ENCODE peak calls at places on chromosomes 5 and 9, in six cellular contexts. M is BJ, G is brain microvascular endothelial cell, R is colonic mucosa, L is ascending aorta, C is prostate gland. K is an unnamed sample.

GRCh38 chr9:133994359-133995011 is 2.4 kb upstream of the VAV2 start:
- DNase-seq in G (peak), M (no peak), C (peak), R (peak), L (peak), K (no peak)

GRCh38 chr5:44167540-44167939 is 221.7 kb downstream of the FGF10 start:
- DNase-seq in G (no peak), C (no peak), R (no peak), M (no peak), L (no peak), K (no peak)

GRCh38 chr5:150401076-150401375 is 11.7 kb downstream of the CD74 start:
- DNase-seq in L (no peak), M (no peak), G (no peak), R (no peak), C (no peak), K (no peak)

GRCh38 chr9:126965541-126966428 is 51.2 kb downstream of the RALGPS1 start:
- DNase-seq in G (peak), R (peak), C (peak), L (no peak), M (no peak), K (peak)

GRCh38 chr9:108831496-108832178 is 24.1 kb downstream of the ACTL7B start:
- DNase-seq in M (no peak), L (no peak), G (peak), R (no peak), C (no peak), K (no peak)

GRCh38 chr9:115675834-115676233 is 477.8 kb upstream of the PAPPA start:
- DNase-seq in R (no peak), G (no peak), L (no peak), M (no peak), C (no peak), K (no peak)

GRCh38 chr5:33032161-33033085 is 321.3 kb downstream of the NPR3 start:
- DNase-seq in M (peak), G (peak), R (no peak), C (no peak), L (no peak), K (no peak)

GRCh38 chr5:144864113-144864512 is 693.4 kb downstream of the KCTD16 start:
- DNase-seq in R (no peak), C (no peak), L (no peak), M (no peak), G (no peak), K (no peak)

GRCh38 chr5:79689541-79690466 is at the start of gene CMYA5:
- DNase-seq in L (no peak), C (peak), M (no peak), G (no peak), R (peak), K (no peak)

GRCh38 chr9:2242778-2243395 is 227.7 kb downstream of the SMARCA2 start:
- DNase-seq in L (no peak), C (no peak), M (no peak), G (no peak), R (peak), K (no peak)

GRCh38 chr5:171310816-171311697 is 2.0 kb downstream of the TLX3 start:
- DNase-seq in L (peak), G (no peak), C (no peak), R (no peak), M (no peak), K (no peak)

GRCh38 chr9:74861773-74862172 is 25.9 kb downstream of the TRPM6 start:
- DNase-seq in C (no peak), R (no peak), M (no peak), G (no peak), L (no peak), K (no peak)

GRCh38 chr5:154221371-154221896 is 30.9 kb downstream of the GALNT10 start:
- DNase-seq in R (no peak), M (peak), L (no peak), C (peak), G (peak), K (peak)

GRCh38 chr5:141778211-141778610 is 96.2 kb upstream of the ARAP3 start:
- DNase-seq in M (no peak), C (no peak), L (no peak), R (no peak), G (no peak), K (no peak)

GRCh38 chr9:133754187-133754586 is 16.0 kb upstream of the SARDH start:
- DNase-seq in L (no peak), G (no peak), R (no peak), C (no peak), M (no peak), K (no peak)

GRCh38 chr9:18451409-18451808 is 22.5 kb upstream of the ADAMTSL1 start:
- DNase-seq in L (no peak), R (no peak), M (no peak), G (no peak), C (no peak), K (no peak)

GRCh38 chr9:87803623-87804345 is 77.9 kb downstream of the CTSL start:
- DNase-seq in C (no peak), R (no peak), M (no peak), L (no peak), G (no peak), K (no peak)

GRCh38 chr5:167916706-167917105 is 374.7 kb upstream of the WWC1 start:
- DNase-seq in G (no peak), C (no peak), R (no peak), M (no peak), L (no peak), K (no peak)

GRCh38 chr5:142934335-142934734 is 164.2 kb downstream of the ARHGAP26 start:
- DNase-seq in G (no peak), C (no peak), L (no peak), R (no peak), M (no peak), K (no peak)

GRCh38 chr5:41087461-41087860 is 16.3 kb upstream of the MROH2B start:
- DNase-seq in M (peak), G (peak), C (no peak), L (no peak), R (no peak), K (no peak)

GRCh38 chr5:115624994-115625393 is 842 bp downstream of the TMED7 start:
- DNase-seq in M (no peak), L (no peak), R (no peak), G (no peak), C (no peak), K (no peak)

GRCh38 chr9:87112656-87113055 is 165.3 kb upstream of the GAS1 start:
- DNase-seq in C (no peak), M (no peak), R (no peak), G (peak), L (no peak), K (no peak)

GRCh38 chr9:31355965-31356364 is 1028.5 kb upstream of the ACO1 start:
- DNase-seq in L (no peak), C (no peak), G (no peak), R (no peak), M (no peak), K (no peak)

GRCh38 chr9:134590240-134591081 is 51.1 kb upstream of the COL5A1 start:
- DNase-seq in C (no peak), G (no peak), R (peak), M (no peak), L (peak), K (no peak)

GRCh38 chr5:93076566-93076965 is 504.5 kb downstream of the NR2F1-AS1 start:
- DNase-seq in G (no peak), R (no peak), L (no peak), M (no peak), C (no peak), K (no peak)

GRCh38 chr5:95735436-95735835 is 4.3 kb downstream of the RHOBTB3 start:
- DNase-seq in L (no peak), R (no peak), M (no peak), C (no peak), G (no peak), K (no peak)
- H3K4me3 ChIP-seq in L (no peak), R (no peak), M (peak), C (peak), G (no peak), K (peak)

GRCh38 chr9:22100626-22101025 is 91.5 kb upstream of the CDKN2B start:
- DNase-seq in L (no peak), G (no peak), R (no peak), M (no peak), C (no peak), K (no peak)

GRCh38 chr9:22097712-22098111 is 88.6 kb upstream of the CDKN2B start:
- DNase-seq in L (no peak), G (peak), C (no peak), M (peak), R (no peak), K (no peak)

GRCh38 chr9:22103650-22104575 is 94.8 kb upstream of the CDKN2B start:
- DNase-seq in C (no peak), G (peak), R (peak), M (no peak), L (no peak), K (no peak)

GRCh38 chr9:22102347-22103053 is 93.4 kb upstream of the CDKN2B start:
- DNase-seq in L (no peak), M (no peak), C (no peak), G (no peak), R (no peak), K (no peak)

DNA sequence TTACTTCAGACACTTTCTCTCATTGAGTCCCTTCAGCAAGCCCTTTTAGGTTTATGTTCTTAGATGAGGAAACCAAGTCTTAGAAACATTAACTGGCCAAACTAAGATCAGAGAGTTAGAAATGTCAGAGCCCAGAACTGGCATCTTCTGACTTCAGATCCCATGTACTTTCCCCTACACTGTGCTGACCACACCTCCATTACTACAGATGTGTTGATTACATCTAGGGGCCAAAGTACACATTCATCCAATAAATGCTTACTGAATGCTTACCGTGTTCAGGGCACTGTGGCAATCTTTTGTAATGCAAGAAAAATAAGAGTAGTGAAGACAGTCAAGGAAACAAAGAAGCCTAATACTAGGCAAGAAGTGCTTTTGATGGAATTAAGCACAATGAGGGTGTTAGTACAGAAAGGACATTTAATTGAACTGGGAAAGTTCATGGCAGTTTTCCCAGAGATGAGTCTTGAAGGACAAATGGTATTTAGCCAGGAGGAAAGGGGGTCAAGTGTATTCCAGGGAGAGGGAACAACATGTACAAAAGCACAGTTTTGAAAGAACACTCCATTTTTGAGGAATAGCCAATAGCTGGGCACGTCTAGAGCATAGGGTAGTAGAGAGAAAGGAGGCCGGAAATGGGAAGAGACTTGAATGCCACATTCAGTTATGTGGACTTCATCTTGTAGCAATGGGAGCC is 89.7 kb upstream of the CDKN2B start:
- DNase-seq in M (no peak), R (peak), G (no peak), L (no peak), C (no peak), K (no peak)
- TF ChIP-seq CTCF in M (no peak), R (no peak), G (no peak), L (no peak), C (no peak), K (no peak)

DNA sequence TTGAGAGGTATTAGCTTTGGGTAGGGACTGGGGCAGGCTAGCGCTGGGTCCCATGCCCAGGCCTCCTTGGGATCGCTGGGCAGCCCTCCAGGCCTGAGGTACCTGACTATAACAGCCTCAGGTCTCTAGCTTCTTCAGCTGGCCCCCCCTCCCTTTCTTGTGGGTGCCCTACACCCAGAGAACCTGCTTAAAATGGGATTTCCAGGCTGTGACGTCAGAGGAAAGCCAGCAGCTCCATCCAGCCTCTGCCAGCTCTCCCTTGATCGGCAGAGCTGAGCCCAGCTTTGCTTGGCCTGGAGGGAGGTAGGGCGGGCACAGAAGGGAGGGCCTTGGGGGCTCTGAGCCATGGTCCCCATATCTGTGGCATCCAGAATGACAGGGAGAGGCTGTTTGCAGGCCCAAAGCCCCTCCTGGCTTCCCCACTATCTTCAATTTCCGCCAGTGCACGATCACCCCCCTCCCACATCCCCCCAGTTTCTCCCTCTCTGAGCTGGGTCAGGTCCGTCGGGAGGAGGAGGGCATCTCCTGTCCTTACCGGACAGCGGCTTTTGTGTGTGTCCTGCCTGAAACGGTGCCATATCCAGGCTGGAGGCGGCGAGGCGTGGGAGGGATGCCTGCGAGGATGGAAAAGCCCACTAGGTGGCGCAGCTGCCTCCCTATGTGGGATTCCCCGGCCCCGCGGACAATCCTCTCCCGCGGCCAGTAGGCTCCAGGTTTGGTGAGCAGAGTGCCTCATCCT is 10.8 kb downstream of the REEP2 start:
- DNase-seq in C (peak), G (peak), L (peak), M (no peak), R (peak), K (no peak)
- H3K4me3 ChIP-seq in C (no peak), G (no peak), L (peak), M (no peak), R (no peak), K (no peak)

DNA sequence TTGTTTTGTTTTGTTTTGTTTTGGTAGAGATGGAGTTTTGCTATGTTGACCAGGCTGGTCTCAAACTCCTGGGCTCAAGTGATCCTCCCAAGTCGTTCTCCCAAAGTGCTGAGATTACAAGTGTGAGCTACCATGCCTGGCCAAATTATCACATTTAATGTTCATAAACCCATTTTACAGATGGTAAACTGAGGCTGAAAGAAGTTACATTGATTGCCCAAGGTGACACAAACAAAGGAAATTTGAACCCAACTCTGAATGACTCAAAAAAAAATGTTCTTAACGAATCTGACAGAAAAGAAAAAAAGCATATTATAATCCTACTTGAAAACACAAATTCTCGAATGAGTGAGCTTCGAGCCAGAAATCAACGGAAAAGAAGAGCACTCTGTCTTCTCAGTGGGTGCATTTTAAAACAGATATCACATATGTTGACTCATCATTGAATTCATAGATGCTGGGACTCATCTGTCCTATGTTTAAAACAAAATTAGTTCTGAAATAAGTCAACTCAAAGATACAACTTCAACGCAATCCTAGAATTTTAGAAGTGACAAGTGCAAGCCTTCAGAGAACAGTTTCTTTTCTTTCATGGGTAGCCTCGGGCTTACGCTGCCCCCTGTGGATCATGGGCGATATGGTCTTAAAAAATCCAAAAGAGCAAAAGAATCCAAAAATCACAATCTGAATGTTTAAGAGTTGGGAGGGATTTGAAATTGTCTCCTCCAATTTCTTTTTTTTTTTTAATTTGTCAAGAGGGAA is 28.4 kb downstream of the TIMD4 start:
- DNase-seq in M (no peak), R (no peak), G (no peak), L (no peak), C (no peak), K (no peak)
- TF ChIP-seq CTCF in M (peak), R (peak), G (peak), L (no peak), C (no peak), K (peak)

GRCh38 chr9:105696219-105696793 is 2.0 kb downstream of the TMEM38B start:
- DNase-seq in C (no peak), M (no peak), G (no peak), R (no peak), L (no peak), K (no peak)
- H3K4me3 ChIP-seq in C (no peak), M (no peak), G (no peak), R (no peak), L (no peak), K (no peak)

GRCh38 chr5:94111209-94112004 is 370.0 kb upstream of the POU5F2 start:
- DNase-seq in G (peak), M (peak), R (peak), L (peak), C (peak), K (peak)
- TF ChIP-seq CTCF in G (peak), M (peak), R (no peak), L (no peak), C (no peak), K (no peak)

GRCh38 chr5:174687503-174687902 is 36.9 kb upstream of the MSX2 start:
- DNase-seq in G (no peak), C (no peak), L (no peak), R (no peak), M (no peak), K (no peak)

GRCh38 chr5:174690256-174690655 is 34.1 kb upstream of the MSX2 start:
- DNase-seq in M (no peak), G (no peak), L (peak), C (no peak), R (no peak), K (no peak)

GRCh38 chr5:174692381-174692780 is 32.0 kb upstream of the MSX2 start:
- DNase-seq in C (no peak), M (no peak), G (no peak), L (no peak), R (no peak), K (no peak)

GRCh38 chr5:174692982-174693422 is 31.4 kb upstream of the MSX2 start:
- DNase-seq in R (peak), G (no peak), C (no peak), M (no peak), L (no peak), K (no peak)

GRCh38 chr5:174688441-174689354 is 35.7 kb upstream of the MSX2 start:
- DNase-seq in G (no peak), M (no peak), R (no peak), L (no peak), C (no peak), K (no peak)
- H3K4me3 ChIP-seq in G (no peak), M (no peak), R (no peak), L (no peak), C (no peak), K (no peak)

GRCh38 chr9:3441197-3441816 is 84.5 kb downstream of the RFX3 start:
- DNase-seq in M (no peak), R (peak), C (no peak), G (peak), L (no peak), K (peak)
- TF ChIP-seq CTCF in M (peak), R (peak), C (no peak), G (peak), L (no peak), K (peak)

GRCh38 chr5:36690041-36690941 is 83.9 kb downstream of the SLC1A3 start:
- DNase-seq in C (peak), R (peak), M (no peak), L (peak), G (peak), K (peak)
- H3K4me3 ChIP-seq in C (peak), R (peak), M (peak), L (peak), G (peak), K (peak)

K was measured in HFF-Myc.